ENCODE peak calls at places on chromosomes 11 and 22, in ten cellular contexts. I is A172; B is NCI-H2107; F is choroid plexus epithelial cell; U is stimulated activated CD4-positive, alpha-beta T cell treated with anti-CD3 and anti-CD28 coated beads, Interleukin-1b, Interleukin-23, amount 100 ng/mL, for 24 hours; Z is NCI-H510A treated with DMSO at 0.1 percent for 48 hours; S is kidney tubule cell; A is T-helper 1 cell; K is caudate nucleus; C is SK-N-DZ. E is an unnamed sample.

GRCh38 chr11:34315006-34315793 is 42.6 kb downstream of the ABTB2 start:
- DNase-seq in I (no peak), S (no peak), U (no peak), A (no peak), Z (no peak), K (no peak), C (no peak), F (no peak), B (no peak), E (no peak)

GRCh38 chr11:28632338-28632737 is 524.1 kb downstream of the METTL15 start:
- DNase-seq in B (no peak), A (no peak), U (no peak), Z (no peak), F (no peak), I (peak; percentile 27), S (peak; percentile 8), C (no peak), K (no peak), E (peak; percentile 30)

GRCh38 chr22:36454916-36455570 is 26.4 kb downstream of the TXN2 start:
- DNase-seq in S (peak; percentile 90), Z (peak; percentile 92), K (peak; percentile 50), A (peak; percentile 95), B (peak; percentile 73), C (peak; percentile 94), F (peak; percentile 79), U (peak; percentile 80), I (peak; percentile 76), E (no peak)

GRCh38 chr11:19116315-19116970 is 525 bp upstream of the ZDHHC13 start:
- DNase-seq in U (no peak), A (no peak), F (no peak), C (no peak), B (no peak), S (no peak), Z (no peak), K (no peak), I (no peak), E (no peak)

GRCh38 chr11:8792636-8793035 is 110.0 kb downstream of the RPL27A start:
- DNase-seq in A (no peak), F (no peak), Z (no peak), K (no peak), B (no peak), C (no peak), I (no peak), S (no peak), U (no peak), E (no peak)

GRCh38 chr11:10657308-10658271 is 36.0 kb downstream of the IRAG1 start:
- DNase-seq in F (peak; percentile 92), A (no peak), B (no peak), S (peak; percentile 58), C (no peak), I (peak; percentile 73), U (no peak), Z (no peak), K (no peak), E (no peak)

GRCh38 chr22:40979871-40980270 is 28.7 kb downstream of the RBX1 start:
- DNase-seq in Z (no peak), U (no peak), A (no peak), S (no peak), I (no peak), K (no peak), C (no peak), B (no peak), F (no peak), E (no peak)

GRCh38 chr22:42969348-42969975 is 45.5 kb downstream of the PACSIN2 start:
- DNase-seq in Z (no peak), K (no peak), C (no peak), A (no peak), I (no peak), U (no peak), F (peak; percentile 55), S (peak; percentile 46), B (no peak), E (no peak)

GRCh38 chr22:43993072-43993760 is 30.9 kb upstream of the PARVB start:
- DNase-seq in F (peak; percentile 78), K (peak; percentile 8), U (peak; percentile 15), I (peak; percentile 13), C (peak; percentile 56), B (peak; percentile 42), A (no peak), Z (peak; percentile 53), S (peak; percentile 57), E (no peak)

GRCh38 chr11:30489076-30489475 is 97.1 kb downstream of the MPPED2 start:
- DNase-seq in I (no peak), U (no peak), K (no peak), S (no peak), C (no peak), F (peak; percentile 11), A (no peak), B (no peak), Z (no peak), E (no peak)

GRCh38 chr11:111978028-111978771 is 41.1 kb downstream of the DIXDC1 start:
- DNase-seq in A (no peak), B (no peak), F (peak; percentile 83), K (peak; percentile 33), C (peak; percentile 58), I (peak; percentile 54), S (no peak), U (no peak), Z (peak; percentile 68), E (peak; percentile 71)

GRCh38 chr11:112744041-112744440 is 217.2 kb upstream of the NCAM1 start:
- DNase-seq in U (no peak), B (no peak), I (no peak), Z (no peak), S (no peak), C (no peak), F (no peak), A (no peak), K (no peak), E (no peak)

GRCh38 chr11:67507242-67507890 is 596 bp downstream of the CDK2AP2 start:
- DNase-seq in Z (peak; percentile 83), K (no peak), I (peak; percentile 42), F (peak; percentile 79), U (no peak), C (no peak), S (peak; percentile 92), A (no peak), B (no peak), E (no peak)

GRCh38 chr11:61919841-61920631 is 2.7 kb upstream of the RAB3IL1 start:
- DNase-seq in S (peak; percentile 74), B (no peak), A (no peak), K (no peak), C (no peak), Z (no peak), U (no peak), F (no peak), I (no peak), E (no peak)

GRCh38 chr11:104761511-104761910 is 136.7 kb downstream of the CASP12 start:
- DNase-seq in U (no peak), A (no peak), F (no peak), B (no peak), K (no peak), Z (no peak), C (no peak), S (no peak), I (no peak), E (no peak)

GRCh38 chr11:58525037-58525614 is 17.2 kb upstream of the OR5B21 start:
- DNase-seq in F (no peak), C (no peak), A (no peak), K (no peak), I (no peak), B (no peak), S (no peak), U (no peak), Z (no peak), E (no peak)

GRCh38 chr11:126328938-126329643 is 25.2 kb downstream of the DCPS start:
- DNase-seq in C (no peak), U (no peak), I (no peak), A (no peak), K (no peak), S (no peak), B (no peak), F (no peak), Z (no peak), E (no peak)

GRCh38 chr22:29457730-29458129 is 19.3 kb downstream of the RFPL1 start:
- DNase-seq in B (no peak), C (peak; percentile 79), Z (peak; percentile 36), I (peak; percentile 35), K (no peak), F (peak; percentile 66), S (peak; percentile 27), U (no peak), A (no peak), E (peak; percentile 35)

GRCh38 chr22:43847376-43848289 is 14.7 kb downstream of the SULT4A1 start:
- DNase-seq in F (no peak), Z (no peak), S (no peak), A (no peak), C (no peak), U (no peak), K (no peak), I (no peak), B (no peak), E (no peak)

GRCh38 chr11:44617671-44618461 is 52.4 kb downstream of the CD82 start:
- DNase-seq in F (no peak), Z (no peak), A (no peak), K (no peak), I (no peak), C (no peak), B (no peak), U (no peak), S (no peak), E (no peak)

GRCh38 chr11:74288911-74289310 is 22.5 kb downstream of the P4HA3 start:
- DNase-seq in C (no peak), A (no peak), I (peak; percentile 62), U (no peak), K (no peak), S (no peak), F (peak; percentile 71), Z (no peak), B (no peak), E (no peak)

GRCh38 chr22:19848298-19849224 is 6.1 kb downstream of the GNB1L start:
- DNase-seq in I (peak; percentile 55), F (no peak), K (no peak), S (peak; percentile 84), Z (peak; percentile 20), U (no peak), B (no peak), C (no peak), A (no peak), E (no peak)

GRCh38 chr11:10856689-10857603 is 907 bp downstream of the ZBED5 start:
- DNase-seq in F (peak; percentile 32), I (peak; percentile 67), A (no peak), U (no peak), C (peak; percentile 48), K (no peak), Z (peak; percentile 11), B (no peak), S (peak; percentile 75), E (no peak)

GRCh38 chr11:118923721-118924587 is 1.8 kb downstream of the BCL9L start:
- DNase-seq in U (no peak), Z (no peak), B (no peak), F (no peak), C (no peak), K (no peak), S (peak; percentile 48), A (no peak), I (no peak), E (no peak)

GRCh38 chr11:123545726-123546125 is 108.7 kb downstream of the SCN3B start:
- DNase-seq in I (no peak), U (no peak), S (no peak), C (no peak), K (no peak), A (no peak), Z (no peak), F (no peak), B (no peak), E (no peak)

GRCh38 chr11:64007160-64007628 is 21.0 kb downstream of the OTUB1 start:
- DNase-seq in S (peak; percentile 33), Z (peak; percentile 18), C (no peak), K (no peak), B (no peak), F (no peak), I (no peak), U (no peak), A (no peak), E (no peak)

GRCh38 chr11:103730151-103730940 is 306.1 kb upstream of the DDI1 start:
- DNase-seq in U (no peak), F (peak; percentile 42), S (peak; percentile 46), Z (no peak), I (peak; percentile 13), A (no peak), C (peak; percentile 1), B (no peak), K (no peak), E (no peak)

GRCh38 chr22:49765091-49765771 is 62.4 kb downstream of the BRD1 start:
- DNase-seq in I (no peak), U (no peak), S (no peak), F (no peak), K (no peak), A (no peak), Z (no peak), C (no peak), B (no peak), E (no peak)

E was measured in foreskin keratinocyte.